ENCODE peak calls at places on chromosomes 12 and 14, in five cellular contexts. H, I, S, L and V are unnamed samples.

GRCh38 chr12:112198120-112198733 is 72.9 kb downstream of the TRAFD1 start:
- DNase-seq in H (peak; percentile 36), L (peak; percentile 42), S (peak; percentile 52), I (no peak), V (no peak)

GRCh38 chr12:66014818-66015217 is 115.7 kb downstream of the LLPH start:
- DNase-seq in H (no peak), S (no peak), I (no peak), L (no peak), V (no peak)

GRCh38 chr12:93762912-93763311 is 85.7 kb downstream of the CRADD start:
- DNase-seq in S (no peak), H (no peak), L (no peak), I (no peak), V (no peak)

GRCh38 chr14:34496679-34497513 is 34.9 kb upstream of the SPTSSA start:
- DNase-seq in H (no peak), I (peak; percentile 87), S (peak; percentile 89), L (peak; percentile 89), V (peak; percentile 93)

GRCh38 chr14:94282991-94283723 is 9.9 kb downstream of the SERPINA10 start:
- DNase-seq in H (no peak), S (no peak), I (no peak), L (no peak), V (no peak)

GRCh38 chr12:53207042-53207441 is at the start of gene ITGB7:
- DNase-seq in S (no peak), L (no peak), H (peak; percentile 76), I (peak; percentile 61), V (no peak)

GRCh38 chr12:54996235-54996634 is 11.7 kb upstream of the TESPA1 start:
- DNase-seq in H (no peak), S (no peak), L (no peak), I (no peak), V (no peak)

GRCh38 chr14:61644834-61645233 is 50.5 kb upstream of the HIF1A start:
- DNase-seq in H (no peak), S (no peak), L (no peak), I (no peak), V (no peak)

GRCh38 chr14:104181761-104182530 is 43.6 kb downstream of the KIF26A start:
- DNase-seq in H (no peak), I (no peak), S (no peak), L (peak; percentile 8), V (no peak)

GRCh38 chr12:133217219-133217618 is 18.5 kb downstream of the ANHX start:
- DNase-seq in L (no peak), S (no peak), I (no peak), H (no peak), V (no peak)

GRCh38 chr14:68363401-68363800 is 429.5 kb downstream of the ZFP36L1 start:
- DNase-seq in S (no peak), L (no peak), I (no peak), H (no peak), V (no peak)

GRCh38 chr14:68359862-68360552 is 432.9 kb downstream of the ZFP36L1 start:
- DNase-seq in I (no peak), S (peak; percentile 49), L (no peak), H (no peak), V (no peak)

GRCh38 chr14:68362841-68363240 is 430.0 kb downstream of the ZFP36L1 start:
- DNase-seq in H (no peak), S (no peak), L (no peak), I (no peak), V (no peak)

GRCh38 chr14:68358978-68359861 is 433.6 kb downstream of the ZFP36L1 start:
- DNase-seq in L (no peak), I (no peak), S (no peak), H (no peak), V (no peak)

DNA sequence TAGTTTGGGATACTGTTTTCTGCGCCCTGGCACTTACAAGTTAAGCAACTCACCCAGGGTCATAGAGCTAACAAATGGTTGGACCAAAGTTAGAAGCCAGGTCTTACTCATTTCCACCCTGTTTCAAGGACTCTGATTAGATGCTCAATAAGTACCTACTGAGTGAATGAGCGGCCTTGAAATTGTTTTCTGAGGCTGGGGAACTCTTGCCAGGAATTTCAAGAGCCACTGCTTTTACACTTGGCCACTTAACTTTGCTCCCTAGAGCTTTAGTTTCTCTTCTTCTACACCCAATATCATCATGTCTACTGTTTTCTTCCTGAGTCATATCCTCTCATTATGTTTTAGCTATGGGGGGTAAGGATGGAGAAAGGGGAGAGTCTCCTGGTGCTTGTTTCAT is 431.6 kb downstream of the ZFP36L1 start:
- DNase-seq in S (no peak), L (no peak), I (no peak), H (no peak), V (no peak)
- H3K27ac ChIP-seq in S (no peak overlapping the region), L (no peak overlapping the region), I (no peak overlapping the region), H (no peak overlapping the region), V (peak overlapping the region; percentile 81)

GRCh38 chr12:100959481-100959880 is 164.9 kb downstream of the ANO4 start:
- DNase-seq in S (no peak), I (no peak), L (no peak), H (no peak), V (no peak)
- H3K4me3 ChIP-seq in S (no peak overlapping the region), I (no peak overlapping the region), L (no peak overlapping the region), H (no peak overlapping the region), V (no peak overlapping the region)

GRCh38 chr12:587132-587531 is 76.1 kb downstream of the NINJ2 start:
- DNase-seq in S (no peak), L (no peak), H (no peak), I (no peak), V (no peak)

GRCh38 chr12:585062-586061 is 77.9 kb downstream of the NINJ2 start:
- DNase-seq in H (no peak), I (no peak), L (no peak), S (no peak), V (no peak)

GRCh38 chr12:586318-587071 is 76.8 kb downstream of the NINJ2 start:
- DNase-seq in I (no peak), L (peak; percentile 24), H (no peak), S (no peak), V (no peak)

GRCh38 chr12:588658-589057 is 74.6 kb downstream of the NINJ2 start:
- DNase-seq in S (no peak), H (no peak), L (no peak), I (no peak), V (no peak)

DNA sequence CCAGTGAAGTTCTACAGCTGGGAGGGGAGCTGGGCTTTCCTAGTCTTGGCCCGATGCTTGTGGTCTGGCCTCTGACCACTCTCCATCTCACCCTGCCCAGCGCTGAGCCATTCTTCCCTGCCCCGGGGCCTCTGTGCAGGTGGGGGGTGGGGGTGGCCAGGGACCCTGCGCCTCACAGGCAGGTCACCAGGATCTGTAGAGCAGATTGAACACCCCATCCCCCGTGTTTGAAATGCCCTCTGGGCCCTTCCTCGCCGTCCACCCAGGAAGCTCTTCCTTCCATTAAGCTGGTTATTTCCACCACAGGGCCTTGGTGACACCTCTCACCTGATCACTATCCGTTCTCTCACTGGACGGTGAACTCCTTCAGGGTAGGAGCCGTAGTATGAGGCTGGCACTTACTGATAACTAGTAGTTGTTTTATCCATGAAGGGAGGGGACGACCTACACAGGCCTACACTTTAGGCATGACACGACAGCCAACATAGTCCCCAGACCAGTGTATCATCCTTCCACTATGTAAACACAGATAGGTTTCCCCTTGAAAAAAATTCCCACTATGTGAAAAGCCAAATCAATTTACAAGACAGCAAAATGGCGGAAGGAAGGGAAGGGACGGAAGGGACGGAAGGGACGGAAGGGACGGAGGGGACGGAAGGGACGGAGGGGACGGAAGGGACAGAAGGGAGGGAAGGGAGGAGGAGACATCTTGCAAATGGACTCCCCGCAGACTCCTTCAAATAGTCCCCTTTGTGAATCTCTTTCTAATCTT is 75.5 kb downstream of the NINJ2 start:
- DNase-seq in I (no peak), L (no peak), S (no peak), H (no peak), V (no peak)
- TF ChIP-seq CTCF in I (no peak), L (no peak), S (no peak), H (no peak), V (no peak)

GRCh38 chr12:113232232-113232615 is 11.0 kb downstream of the TPCN1 start:
- DNase-seq in L (no peak), I (no peak), S (no peak), H (no peak), V (no peak)
- H3K27ac ChIP-seq in L (peak overlapping the region; percentile 76), I (peak overlapping the region; percentile 57), S (no peak overlapping the region), H (no peak overlapping the region), V (peak overlapping the region; percentile 89)

DNA sequence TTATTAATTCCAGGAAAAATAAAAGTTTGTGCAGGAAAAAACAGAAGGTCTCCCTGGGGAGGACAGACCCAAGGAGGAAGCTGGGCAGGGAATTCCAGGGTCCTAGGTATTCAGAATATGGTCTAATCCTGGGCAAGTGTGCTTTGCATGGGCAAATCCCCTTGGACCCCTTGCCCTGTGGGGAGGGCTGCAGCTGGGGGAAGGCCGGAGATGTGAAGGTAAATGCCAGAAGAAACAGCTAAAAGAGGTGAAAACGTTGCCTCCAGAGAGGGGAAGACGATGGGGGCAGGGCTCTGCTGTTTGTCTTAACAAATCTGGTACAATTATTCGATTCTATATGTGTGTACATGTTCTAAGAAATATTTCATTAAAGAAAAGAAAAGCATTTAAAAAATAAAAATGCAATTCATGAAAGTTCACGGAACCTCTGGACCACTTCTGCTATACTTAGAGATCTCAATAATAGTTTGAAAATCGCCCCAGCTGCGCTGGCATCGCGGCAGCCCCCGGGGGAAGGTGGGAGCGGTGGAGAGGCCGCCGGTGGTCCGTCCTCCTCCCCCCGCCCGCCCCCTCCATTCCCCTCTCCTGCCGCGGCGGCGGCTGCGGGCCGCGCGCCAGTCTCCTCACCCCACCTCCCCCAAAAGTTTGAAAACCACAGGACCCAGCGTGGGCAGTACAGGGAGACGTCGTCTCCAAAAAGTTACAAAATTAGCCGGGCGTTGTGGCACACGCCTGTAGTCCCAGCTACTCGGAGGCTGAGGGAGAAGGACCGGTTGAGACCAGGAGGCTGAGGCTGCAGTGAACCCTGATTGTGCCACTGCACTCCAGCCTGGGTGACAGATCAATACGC is 1.5 kb upstream of the PRPF40B start:
- DNase-seq in S (peak; percentile 27), L (no peak), H (no peak), I (no peak), V (peak; percentile 72)
- H3K4me3 ChIP-seq in S (peak overlapping the region; percentile 58), L (peak overlapping the region; percentile 97), H (peak overlapping the region; percentile 82), I (peak overlapping the region; percentile 67), V (peak overlapping the region; percentile 75)

GRCh38 chr12:106774808-106775524 is 484 bp downstream of the RIC8B start:
- DNase-seq in H (no peak), S (no peak), L (no peak), I (peak; percentile 70), V (no peak)
- TF ChIP-seq CTCF in H (no peak), S (no peak), L (no peak), I (no peak), V (no peak)

GRCh38 chr14:102985665-102986064 is 63.2 kb downstream of the AMN start:
- DNase-seq in L (no peak), H (no peak), I (no peak), S (no peak), V (no peak)
- H3K27ac ChIP-seq in L (no peak overlapping the region), H (no peak overlapping the region), I (peak overlapping the region; percentile 5), S (no peak overlapping the region), V (no peak overlapping the region)